ENCODE peak calls at places on chromosome 13, in five cellular contexts. X is stomach, P is body of pancreas, Z is HFFc6, A is thoracic aorta. S is an unnamed sample.

GRCh38 chr13:93625536-93625935 is 398.9 kb downstream of the GPC6 start:
- DNase-seq in X (no peak), P (no peak), Z (no peak), A (no peak), S (no peak)

GRCh38 chr13:34720618-34721017 is 221.5 kb upstream of the NBEA start:
- DNase-seq in X (no peak), P (no peak), Z (peak; percentile 2), A (no peak), S (no peak)

GRCh38 chr13:79688741-79689140 is 207.8 kb downstream of the NDFIP2 start:
- DNase-seq in X (no peak), P (no peak), Z (no peak), A (no peak), S (no peak)

GRCh38 chr13:113179374-113180230 is 21.2 kb downstream of the PROZ start:
- DNase-seq in X (no peak), P (no peak), Z (peak; percentile 8), A (no peak), S (no peak)

GRCh38 chr13:31756346-31756745 is 17.0 kb downstream of the RXFP2 start:
- DNase-seq in X (no peak), P (no peak), Z (peak; percentile 94), A (no peak), S (no peak)

GRCh38 chr13:74061939-74062595 is 72.1 kb downstream of the KLF12 start:
- DNase-seq in X (no peak), P (no peak), Z (no peak), A (no peak), S (peak; percentile 10)

GRCh38 chr13:21799671-21800070 is 128.8 kb downstream of the FGF9 start:
- DNase-seq in X (no peak), P (no peak), Z (no peak), A (no peak), S (no peak)

GRCh38 chr13:100987993-100988392 is 313.4 kb upstream of the TMTC4 start:
- DNase-seq in X (no peak), P (no peak), Z (no peak), A (no peak), S (no peak)

GRCh38 chr13:98004107-98004506 is 50.6 kb downstream of the IPO5 start:
- DNase-seq in X (no peak), P (no peak), Z (peak; percentile 71), A (no peak), S (peak; percentile 61)

GRCh38 chr13:114106526-114106925 is 25.9 kb downstream of the RASA3 start:
- DNase-seq in X (no peak), P (no peak), Z (no peak), A (no peak), S (no peak)

GRCh38 chr13:50244913-50245574 is 229.8 kb downstream of the KCNRG start:
- DNase-seq in X (peak; percentile 36), P (peak; percentile 65), Z (peak; percentile 64), A (peak; percentile 12), S (peak; percentile 38)

GRCh38 chr13:109271991-109272454 is 514.4 kb downstream of the IRS2 start:
- DNase-seq in X (no peak), P (no peak), Z (no peak), A (no peak), S (no peak)

GRCh38 chr13:48265217-48265815 is 32.3 kb downstream of the ITM2B start:
- DNase-seq in X (no peak), P (no peak), Z (no peak), A (no peak), S (no peak)

GRCh38 chr13:34883381-34883780 is 58.7 kb upstream of the NBEA start:
- DNase-seq in X (no peak), P (no peak), Z (no peak), A (no peak), S (no peak)

GRCh38 chr13:74891610-74892009 is 590.4 kb downstream of the TBC1D4 start:
- DNase-seq in X (no peak), P (no peak), Z (no peak), A (no peak), S (no peak)

GRCh38 chr13:22047082-22047784 is 376.4 kb downstream of the FGF9 start:
- DNase-seq in X (no peak), P (no peak), Z (no peak), A (no peak), S (no peak)

GRCh38 chr13:102405499-102406079 is 3.7 kb upstream of the FGF14 start:
- DNase-seq in X (no peak), P (no peak), Z (no peak), A (no peak), S (no peak)

GRCh38 chr13:31227063-31227462 is 27.3 kb downstream of the B3GLCT start:
- DNase-seq in X (no peak), P (no peak), Z (peak; percentile 36), A (no peak), S (no peak)

GRCh38 chr13:113291997-113292862 is 4.8 kb upstream of the LAMP1 start:
- DNase-seq in X (no peak), P (no peak), Z (peak; percentile 3), A (no peak), S (no peak)

GRCh38 chr13:113378825-113379224 is 14.9 kb upstream of the GRTP1 start:
- DNase-seq in X (no peak), P (no peak), Z (no peak), A (no peak), S (no peak)

GRCh38 chr13:76936736-76937135 is 11.6 kb upstream of the ACOD1 start:
- DNase-seq in X (no peak), P (no peak), Z (no peak), A (no peak), S (no peak)

GRCh38 chr13:108003626-108004025 is 211.7 kb downstream of the LIG4 start:
- DNase-seq in X (no peak), P (no peak), Z (no peak), A (no peak), S (no peak)

GRCh38 chr13:112761701-112762689 is 72.2 kb downstream of the ATP11A start:
- DNase-seq in X (no peak), P (no peak), Z (no peak), A (no peak), S (no peak)

GRCh38 chr13:46896346-46897138 is at the start of gene HTR2A:
- DNase-seq in X (peak; percentile 33), P (peak; percentile 18), Z (no peak), A (no peak), S (no peak)

GRCh38 chr13:20901668-20902437 is 693 bp downstream of the XPO4 start:
- DNase-seq in X (no peak), P (peak; percentile 29), Z (peak; percentile 24), A (no peak), S (no peak)

GRCh38 chr13:52454459-52454824 is 836 bp upstream of the CKAP2 start:
- DNase-seq in X (no peak), P (no peak), Z (no peak), A (no peak), S (no peak)

GRCh38 chr13:41352935-41353801 is 42.1 kb downstream of the NAA16 start:
- DNase-seq in X (no peak), P (no peak), Z (peak; percentile 59), A (no peak), S (peak; percentile 5)

GRCh38 chr13:41981961-41982723 is 21.2 kb upstream of the VWA8 start:
- DNase-seq in X (no peak), P (no peak), Z (no peak), A (no peak), S (no peak)

GRCh38 chr13:20672772-20673171 is 30.7 kb upstream of the IL17D start:
- DNase-seq in X (no peak), P (no peak), Z (no peak), A (no peak), S (peak; percentile 8)

GRCh38 chr13:39942901-39943273 is 287.4 kb downstream of the COG6 start:
- DNase-seq in X (peak; percentile 79), P (peak; percentile 81), Z (peak; percentile 66), A (no peak), S (peak; percentile 8)

GRCh38 chr13:42048323-42048624 is 174 bp upstream of the DGKH start:
- DNase-seq in X (no peak), P (no peak), Z (no peak), A (no peak), S (no peak)

GRCh38 chr13:99528547-99528946 is 27.3 kb downstream of the TM9SF2 start:
- DNase-seq in X (no peak), P (no peak), Z (no peak), A (no peak), S (no peak)

DNA sequence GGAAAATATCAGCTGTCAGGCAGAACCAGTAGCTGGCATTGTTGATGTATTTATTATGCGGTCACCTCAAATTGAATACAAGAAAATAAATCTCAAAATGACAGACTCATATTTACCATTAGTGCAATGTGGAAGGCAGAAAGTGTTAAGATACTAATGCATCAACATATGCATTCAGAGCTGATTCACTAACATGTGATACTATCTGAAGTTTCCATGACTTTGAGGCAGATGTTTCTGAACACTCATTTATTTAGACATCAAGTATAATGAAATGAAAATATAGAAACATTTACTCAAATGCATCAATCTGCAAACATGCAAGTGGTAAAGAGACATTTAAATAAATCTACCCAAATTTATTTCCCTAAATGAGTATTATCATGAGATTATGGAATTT is 474.2 kb upstream of the SLC10A2 start:
- DNase-seq in X (no peak), P (no peak), Z (no peak), A (no peak), S (no peak)
- TF ChIP-seq CTCF in X (no peak), P (no peak), Z (no peak), A (no peak), S (no peak)

GRCh38 chr13:27389891-27390290 is 34.5 kb upstream of the GTF3A start:
- DNase-seq in X (no peak), P (no peak), Z (no peak), A (no peak), S (no peak)
- TF ChIP-seq CTCF in X (no peak), P (no peak), Z (no peak), A (no peak), S (no peak)

DNA sequence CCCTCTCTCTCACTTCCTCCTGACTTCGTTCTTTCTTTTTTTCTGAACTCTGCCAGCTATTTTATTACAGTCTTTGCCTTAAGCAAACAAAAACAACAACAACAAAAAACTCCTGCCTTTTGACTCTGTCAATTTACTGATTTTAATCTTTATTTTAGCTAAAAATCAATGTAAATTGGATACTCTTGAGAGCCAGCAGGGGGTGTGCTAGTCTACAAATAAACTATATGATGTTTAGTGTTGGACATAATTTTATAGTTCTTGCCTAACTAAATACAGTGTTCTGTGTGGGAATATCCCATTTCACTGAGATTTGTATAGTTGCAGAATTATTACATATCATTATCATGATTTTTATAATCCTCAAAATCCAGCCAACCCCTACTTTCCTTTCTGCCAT is 1199.9 kb upstream of the SPRY2 start:
- DNase-seq in X (no peak), P (no peak), Z (peak; percentile 1), A (no peak), S (no peak)
- TF ChIP-seq CTCF in X (peak; percentile 32), P (peak; percentile 8), Z (peak; percentile 64), A (no peak), S (no peak)

GRCh38 chr13:24727731-24728601 is 36.0 kb upstream of the RNF17 start:
- DNase-seq in X (peak; percentile 75), P (peak; percentile 74), Z (peak; percentile 81), A (peak; percentile 38), S (peak; percentile 75)
- TF ChIP-seq CTCF in X (peak; percentile 65), P (peak; percentile 69), Z (peak; percentile 87), A (peak; percentile 80), S (peak; percentile 84)

DNA sequence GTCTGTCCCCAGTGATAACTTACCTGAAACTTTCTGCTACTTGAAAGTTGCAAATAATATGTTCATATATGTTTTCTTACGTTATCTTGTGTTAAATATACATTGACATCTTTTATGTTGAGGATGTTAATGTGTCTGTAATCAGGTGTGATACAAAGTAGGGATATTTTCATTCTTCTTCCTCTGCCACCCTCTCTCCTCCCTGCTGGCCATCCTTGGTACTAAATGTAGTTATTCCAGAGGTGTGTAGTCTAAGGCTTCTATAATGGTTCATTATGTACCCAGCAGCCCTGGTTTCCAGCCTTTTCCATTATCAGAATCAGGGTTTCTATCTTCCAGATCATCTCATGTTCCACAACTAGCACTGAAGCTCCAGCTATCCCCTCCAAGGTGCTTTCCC is 606.7 kb upstream of the KLHL1 start:
- DNase-seq in X (no peak), P (no peak), Z (no peak), A (no peak), S (no peak)
- TF ChIP-seq CTCF in X (no peak), P (no peak), Z (no peak), A (no peak), S (no peak)

S was measured in AG09319.